ENCODE peak calls at places on chromosomes 11 and 22, in ten cellular contexts. S is activated naive CD8-positive, alpha-beta T cell treated with anti-CD3 and anti-CD28 coated beads, Interleukin-2, amount 50 U/mL, for 24 hours; Z is cardiac fibroblast; C is HEK293T; U is CD8-positive, alpha-beta T cell; B is COR-L47; V is AG10803; R is effector CD4-positive, alpha-beta T cell; N is thoracic aorta; D is effector memory CD8-positive, alpha-beta T cell. G is an unnamed sample.

GRCh38 chr22:26502688-26503561 is 9.3 kb downstream of the TFIP11 start:
- DNase-seq in S (peak; percentile 58), Z (peak; percentile 52), C (peak; percentile 59), U (peak; percentile 80), B (peak; percentile 9), V (peak; percentile 37), R (peak; percentile 21), N (no peak), D (peak; percentile 61), G (peak; percentile 30)

GRCh38 chr11:63719987-63720386 is 38.7 kb downstream of the RTN3 start:
- DNase-seq in S (no peak), Z (peak; percentile 50), C (no peak), U (no peak), B (no peak), V (no peak), R (no peak), N (no peak), D (no peak), G (no peak)

GRCh38 chr22:37631448-37632173 is 7.9 kb upstream of the SH3BP1 start:
- DNase-seq in S (no peak), Z (no peak), C (no peak), U (peak; percentile 66), B (no peak), V (no peak), R (no peak), N (no peak), D (peak; percentile 54), G (no peak)

GRCh38 chr22:23266780-23267179 is 86.5 kb downstream of the BCR start:
- DNase-seq in S (no peak), Z (no peak), C (no peak), U (no peak), B (no peak), V (no peak), R (no peak), N (no peak), D (no peak), G (no peak)

GRCh38 chr11:75814686-75815344 is at the start of gene UVRAG:
- DNase-seq in S (peak; percentile 97), Z (peak; percentile 100), C (peak; percentile 96), U (peak; percentile 98), B (peak; percentile 99), V (peak; percentile 99), R (peak; percentile 97), N (peak; percentile 98), D (peak; percentile 100), G (peak; percentile 97)

GRCh38 chr11:122523841-122524531 is 131.5 kb upstream of the UBASH3B start:
- DNase-seq in S (no peak), Z (peak; percentile 22), C (no peak), U (no peak), B (no peak), V (peak; percentile 64), R (no peak), N (no peak), D (no peak), G (no peak)

GRCh38 chr11:67095214-67095507 is 23.9 kb upstream of the KDM2A start:
- DNase-seq in S (no peak), Z (no peak), C (no peak), U (no peak), B (no peak), V (no peak), R (no peak), N (no peak), D (no peak), G (no peak)

GRCh38 chr11:118672865-118673264 is 6.6 kb downstream of the TREH start:
- DNase-seq in S (no peak), Z (no peak), C (no peak), U (no peak), B (no peak), V (no peak), R (no peak), N (no peak), D (no peak), G (no peak)

GRCh38 chr11:121070951-121071350 is 30.1 kb upstream of the TECTA start:
- DNase-seq in S (no peak), Z (no peak), C (no peak), U (no peak), B (no peak), V (no peak), R (no peak), N (no peak), D (no peak), G (no peak)

GRCh38 chr11:123438191-123438627 is 8.1 kb downstream of the GRAMD1B start:
- DNase-seq in S (no peak), Z (no peak), C (no peak), U (no peak), B (no peak), V (peak; percentile 64), R (no peak), N (no peak), D (no peak), G (no peak)

GRCh38 chr11:117045956-117046355 is 52.3 kb downstream of the SIK3 start:
- DNase-seq in S (no peak), Z (peak; percentile 80), C (no peak), U (no peak), B (no peak), V (peak; percentile 77), R (no peak), N (no peak), D (no peak), G (no peak)

GRCh38 chr11:94449029-94449428 is 44.6 kb downstream of the MRE11 start:
- DNase-seq in S (no peak), Z (no peak), C (no peak), U (no peak), B (no peak), V (no peak), R (no peak), N (no peak), D (no peak), G (no peak)

GRCh38 chr11:48020092-48020755 is 39.9 kb downstream of the PTPRJ start:
- DNase-seq in S (peak; percentile 52), Z (no peak), C (no peak), U (no peak), B (no peak), V (no peak), R (peak; percentile 19), N (no peak), D (peak; percentile 36), G (no peak)

GRCh38 chr11:64284962-64285884 is at the start of gene GPR137:
- DNase-seq in S (peak; percentile 95), Z (peak; percentile 73), C (peak; percentile 86), U (peak; percentile 92), B (peak; percentile 66), V (peak; percentile 58), R (peak; percentile 88), N (no peak), D (peak; percentile 97), G (peak; percentile 88)

GRCh38 chr11:32395127-32395526 is 40.2 kb downstream of the WT1 start:
- DNase-seq in S (no peak), Z (no peak), C (no peak), U (no peak), B (no peak), V (no peak), R (no peak), N (no peak), D (no peak), G (no peak)

GRCh38 chr22:49618689-49618953 is 209.1 kb downstream of the BRD1 start:
- DNase-seq in S (no peak), Z (no peak), C (no peak), U (no peak), B (no peak), V (no peak), R (no peak), N (no peak), D (no peak), G (no peak)

GRCh38 chr22:49298834-49299750 is 528.6 kb downstream of the BRD1 start:
- DNase-seq in S (no peak), Z (no peak), C (no peak), U (no peak), B (no peak), V (no peak), R (no peak), N (no peak), D (no peak), G (no peak)

GRCh38 chr11:96318850-96319249 is 24.1 kb downstream of the MAML2 start:
- DNase-seq in S (no peak), Z (no peak), C (no peak), U (no peak), B (no peak), V (no peak), R (no peak), N (no peak), D (no peak), G (no peak)

GRCh38 chr22:31707519-31707918 is 42.4 kb downstream of the PRR14L start:
- DNase-seq in S (no peak), Z (no peak), C (no peak), U (no peak), B (peak; percentile 9), V (no peak), R (no peak), N (no peak), D (no peak), G (no peak)

GRCh38 chr22:48459259-48459658 is 1368.4 kb downstream of the BRD1 start:
- DNase-seq in S (no peak), Z (no peak), C (no peak), U (no peak), B (no peak), V (no peak), R (no peak), N (no peak), D (no peak), G (no peak)

GRCh38 chr11:1072116-1072820 is 2.4 kb upstream of the MUC2 start:
- DNase-seq in S (no peak), Z (peak; percentile 79), C (no peak), U (no peak), B (peak; percentile 41), V (peak; percentile 33), R (no peak), N (no peak), D (no peak), G (peak; percentile 1)

GRCh38 chr11:118406599-118407166 is 5.3 kb downstream of the ATP5MG start:
- DNase-seq in S (no peak), Z (peak; percentile 16), C (no peak), U (no peak), B (peak; percentile 90), V (peak; percentile 55), R (no peak), N (no peak), D (no peak), G (no peak)

GRCh38 chr22:31212783-31213626 is 907 bp downstream of the LIMK2 start:
- DNase-seq in S (no peak), Z (no peak), C (no peak), U (no peak), B (no peak), V (no peak), R (no peak), N (no peak), D (peak; percentile 5), G (no peak)